ENCODE peak calls at places on chromosomes 6 and 20, in five cellular contexts. F, C, L, D and A are unnamed samples.

GRCh38 chr6:109984410-109984809 is 6.3 kb downstream of the GPR6 start:
- DNase-seq in L (no peak), F (no peak), C (no peak), D (no peak), A (no peak)

GRCh38 chr20:13336308-13337089 is 115.4 kb downstream of the ISM1 start:
- DNase-seq in C (peak), F (no peak), L (no peak), D (peak), A (no peak)

GRCh38 chr6:56693988-56694387 is 51.3 kb upstream of the DST start:
- DNase-seq in F (no peak), D (no peak), L (no peak), C (no peak), A (no peak)

GRCh38 chr6:149397384-149397783 is 2.7 kb upstream of the SUMO4 start:
- DNase-seq in L (no peak), F (no peak), D (no peak), C (no peak), A (no peak)

GRCh38 chr6:37636801-37637561 is 60.7 kb downstream of the MDGA1 start:
- DNase-seq in D (no peak), F (no peak), L (no peak), C (no peak), A (no peak)

GRCh38 chr6:119148102-119148824 is 69.8 kb upstream of the FAM184A start:
- DNase-seq in D (peak), C (peak), L (peak), F (peak), A (peak)

GRCh38 chr6:82906489-82906888 is 159.2 kb downstream of the UBE3D start:
- DNase-seq in L (peak), C (no peak), F (no peak), D (peak), A (peak)

GRCh38 chr6:148747493-148748160 is 797 bp downstream of the UST start:
- DNase-seq in D (no peak), L (peak), C (peak), F (peak), A (peak)

GRCh38 chr6:126268087-126268486 is 71.8 kb upstream of the CENPW start:
- DNase-seq in C (peak), F (no peak), L (no peak), D (no peak), A (no peak)

GRCh38 chr20:63161176-63161651 is 54.7 kb downstream of the YTHDF1 start:
- DNase-seq in C (no peak), D (no peak), F (no peak), L (no peak), A (no peak)

GRCh38 chr20:51444922-51445438 is 97.5 kb downstream of the NFATC2 start:
- DNase-seq in C (no peak), D (no peak), L (no peak), F (no peak), A (no peak)

GRCh38 chr6:84508334-84508733 is 256.1 kb downstream of the TBX18 start:
- DNase-seq in F (no peak), L (no peak), C (no peak), D (no peak), A (no peak)

GRCh38 chr6:14354919-14355572 is 237.5 kb downstream of the CD83 start:
- DNase-seq in D (peak), F (no peak), C (peak), L (peak), A (peak)

GRCh38 chr20:15220778-15221565 is 883.6 kb upstream of the FLRT3 start:
- DNase-seq in F (no peak), D (peak), L (peak), C (peak), A (peak)

GRCh38 chr20:20824924-20825584 is 112.6 kb upstream of the RALGAPA2 start:
- DNase-seq in L (peak), F (peak), C (no peak), D (no peak), A (peak)

GRCh38 chr20:25023316-25023715 is 30.8 kb upstream of the APMAP start:
- DNase-seq in C (no peak), F (no peak), L (no peak), D (no peak), A (no peak)

GRCh38 chr6:125421853-125422252 is 120.1 kb upstream of the HDDC2 start:
- DNase-seq in F (no peak), D (no peak), C (no peak), L (peak), A (peak)

DNA sequence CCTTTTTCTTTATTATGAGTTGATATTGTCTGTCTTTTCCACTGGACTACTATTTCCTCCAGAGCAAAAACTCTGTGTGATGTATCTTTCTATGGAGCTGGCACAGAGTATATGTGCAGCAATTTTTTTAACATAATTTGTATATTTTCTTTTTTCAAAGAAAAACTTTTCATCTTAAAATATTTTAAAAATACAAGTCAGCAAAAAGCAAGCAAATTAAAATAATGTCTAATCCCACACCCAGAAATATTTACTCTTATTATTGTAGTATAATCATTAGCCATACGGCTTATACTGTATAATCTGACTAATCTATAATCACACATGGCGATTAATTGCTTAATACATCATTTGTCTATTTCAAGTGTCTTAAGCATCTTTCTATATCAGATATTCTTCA is 49.7 kb upstream of the BTN3A2 start:
- DNase-seq in D (no peak), F (no peak), C (no peak), L (no peak), A (no peak)
- TF ChIP-seq CTCF in D (no peak), F (no peak), C (no peak), L (no peak), A (no peak)

GRCh38 chr6:47733879-47734558 is 35.6 kb downstream of the ADGRF4 start:
- DNase-seq in C (peak), L (peak), D (no peak), F (peak), A (no peak)

GRCh38 chr6:47727391-47727790 is 29.0 kb downstream of the ADGRF4 start:
- DNase-seq in D (no peak), L (peak), C (no peak), F (no peak), A (no peak)

GRCh38 chr6:47729457-47729856 is 31.1 kb downstream of the ADGRF4 start:
- DNase-seq in D (no peak), L (no peak), F (no peak), C (no peak), A (no peak)

GRCh38 chr6:47724300-47724699 is 25.9 kb downstream of the ADGRF4 start:
- DNase-seq in F (no peak), D (no peak), L (no peak), C (peak), A (no peak)

GRCh38 chr6:47729019-47729418 is 30.6 kb downstream of the ADGRF4 start:
- DNase-seq in C (peak), D (no peak), F (no peak), L (peak), A (no peak)
- H3K4me3 ChIP-seq in C (no peak), D (no peak), F (no peak), L (no peak), A (no peak)

DNA sequence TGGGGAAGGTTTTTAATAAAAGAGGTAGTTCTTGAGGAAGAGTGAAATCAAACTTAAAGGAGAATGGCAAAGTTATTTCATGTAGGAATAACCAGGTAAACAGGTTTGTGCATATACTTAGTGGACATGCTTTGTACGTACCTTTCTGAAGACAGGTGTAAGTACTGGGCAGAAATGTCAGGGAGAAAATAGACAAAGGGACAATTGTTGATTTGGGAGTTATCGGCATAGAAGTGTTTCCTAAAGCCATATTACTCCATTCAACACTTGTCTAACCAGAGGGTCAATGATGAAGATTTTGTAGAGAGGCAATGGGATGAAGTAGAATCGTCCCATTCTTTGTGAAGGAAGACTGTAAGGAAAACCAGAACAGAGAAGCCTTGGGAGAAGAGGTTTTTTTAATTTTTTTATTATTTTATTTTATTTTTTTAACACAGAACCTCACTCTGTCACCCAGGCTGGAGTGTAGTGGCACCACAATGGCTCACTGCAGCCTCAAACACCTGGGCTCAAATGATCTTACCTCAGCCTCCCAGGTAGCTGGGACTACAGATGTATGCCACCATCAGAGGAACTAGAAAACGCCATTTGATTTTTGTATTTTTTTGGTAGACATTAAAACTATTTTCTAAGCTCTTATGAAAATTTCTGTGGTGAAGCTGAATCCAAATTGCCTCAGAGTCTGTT is 18.0 kb downstream of the SMAP1 start:
- DNase-seq in D (no peak), F (no peak), C (no peak), L (no peak), A (no peak)
- TF ChIP-seq CTCF in D (no peak), F (no peak), C (no peak), L (no peak), A (no peak)

GRCh38 chr6:136647363-136647763 is 97.1 kb upstream of the MAP7 start:
- DNase-seq in D (peak), L (peak), F (no peak), C (no peak), A (peak)
- H3K4me3 ChIP-seq in D (no peak), L (peak), F (no peak), C (no peak), A (no peak)

GRCh38 chr6:33566182-33567084 is 13.6 kb downstream of the BAK1 start:
- DNase-seq in L (peak), D (peak), C (peak), F (no peak), A (no peak)

GRCh38 chr6:33575211-33575610 is 4.9 kb downstream of the BAK1 start:
- DNase-seq in D (no peak), F (no peak), C (no peak), L (no peak), A (no peak)

GRCh38 chr6:33568826-33569570 is 11.1 kb downstream of the BAK1 start:
- DNase-seq in L (no peak), C (no peak), F (no peak), D (no peak), A (no peak)

GRCh38 chr6:33571637-33572316 is 8.3 kb downstream of the BAK1 start:
- DNase-seq in F (no peak), C (no peak), L (no peak), D (no peak), A (no peak)

DNA sequence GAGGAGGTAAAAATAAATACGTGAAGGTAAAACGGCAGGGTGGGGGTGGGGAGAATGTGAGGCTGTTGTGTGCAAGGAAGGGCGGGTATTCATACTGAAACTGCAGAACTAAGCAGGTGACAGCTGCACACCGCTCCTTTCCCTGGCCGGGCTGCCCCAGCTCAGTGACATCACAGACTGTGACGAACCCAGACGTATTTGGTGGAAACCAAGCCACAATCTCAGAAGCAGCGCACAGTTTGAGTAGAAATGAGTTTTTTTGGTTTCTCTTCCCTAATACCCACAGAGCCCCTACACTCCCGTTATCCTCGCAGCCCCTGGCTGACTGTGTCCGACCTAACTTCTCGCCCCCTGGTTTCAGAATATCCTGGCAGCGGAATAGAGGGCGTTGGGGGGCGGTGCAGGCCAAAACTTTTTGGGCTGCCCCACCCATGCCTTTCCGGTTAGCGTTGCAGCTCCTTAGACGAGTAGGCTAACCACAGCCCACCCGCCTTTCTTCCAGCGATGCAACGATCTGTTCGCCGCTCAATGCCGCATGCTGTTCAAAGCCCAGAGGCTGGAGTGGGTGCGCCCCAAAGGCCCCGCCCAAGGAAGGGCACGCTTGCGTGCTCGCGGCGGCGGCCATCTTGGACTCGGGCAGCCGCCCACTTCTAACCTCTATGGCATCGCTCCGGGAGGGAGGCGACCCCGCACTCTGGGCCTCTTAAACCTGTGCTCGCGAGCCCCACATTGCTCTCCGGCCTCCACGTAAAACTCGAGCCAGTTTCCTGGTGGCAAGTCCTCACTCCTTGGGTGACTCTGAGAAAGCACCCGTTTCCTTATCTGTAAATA is 9.1 kb downstream of the BAK1 start:
- DNase-seq in F (peak), D (peak), C (peak), L (peak), A (peak)
- TF ChIP-seq CTCF in F (peak), D (no peak), C (no peak), L (no peak), A (peak)

DNA sequence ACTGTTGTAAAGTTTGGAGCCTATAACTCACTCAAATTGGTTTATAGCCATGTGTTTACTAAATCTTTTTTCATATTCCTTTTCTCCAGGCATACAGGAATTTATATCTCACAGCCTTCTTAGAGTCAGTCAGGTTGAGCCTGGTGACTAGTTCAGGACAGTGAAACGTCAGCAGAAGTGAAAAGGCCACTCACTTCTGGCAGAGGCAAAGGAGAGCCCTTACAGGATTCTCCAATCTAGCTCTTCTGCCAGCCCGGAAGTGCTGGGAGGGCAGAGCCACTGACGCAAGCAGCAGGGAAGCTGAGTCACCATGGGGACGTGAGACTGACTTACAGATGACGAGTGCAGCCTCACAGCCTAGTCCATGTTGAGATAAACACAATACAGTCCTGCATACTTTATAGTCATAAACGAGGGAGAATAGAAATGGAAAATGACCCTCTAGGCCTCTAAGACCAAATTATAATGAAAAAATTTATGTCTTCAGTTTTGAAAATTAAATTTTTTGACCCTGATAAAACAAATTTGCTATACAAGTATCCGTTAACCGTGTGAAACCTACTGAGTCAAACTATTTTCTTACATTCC is 1.3 kb downstream of the PXT1 start:
- DNase-seq in D (peak), C (peak), F (peak), L (peak), A (peak)
- H3K4me3 ChIP-seq in D (no peak), C (no peak), F (peak), L (no peak), A (no peak)